ENCODE peak calls at places on chromosome 11, in nine cellular contexts. I is transverse colon, G is stomach, J is K562, H is suprapubic skin, X is upper lobe of left lung, L is SK-N-SH, R is GM23338, C is Panc1. F is an unnamed sample.

GRCh38 chr11:118277312-118277711 is 13.2 kb upstream of the MPZL2 start:
- DNase-seq in I (no peak), J (no peak), X (no peak), R (peak), G (peak), H (no peak), C (no peak), L (no peak), F (no peak)

GRCh38 chr11:33633251-33634003 is 67.2 kb downstream of the C11orf91 start:
- DNase-seq in G (no peak), R (peak), J (no peak), X (no peak), H (no peak), C (peak), I (peak), L (no peak), F (no peak)

GRCh38 chr11:94751216-94751612 is 16.9 kb upstream of the AMOTL1 start:
- DNase-seq in H (no peak), X (no peak), G (no peak), R (no peak), L (no peak), I (no peak), C (no peak), J (no peak), F (no peak)

GRCh38 chr11:46385169-46386004 is 3.9 kb downstream of the MDK start:
- DNase-seq in J (no peak), X (peak), R (no peak), C (no peak), H (no peak), G (no peak), I (no peak), L (no peak), F (no peak)

GRCh38 chr11:77695417-77695816 is 57.8 kb upstream of the CLNS1A start:
- DNase-seq in I (no peak), G (no peak), C (no peak), L (no peak), R (no peak), J (no peak), H (no peak), X (no peak), F (no peak)

GRCh38 chr11:102007567-102008437 is 39.4 kb upstream of the CFAP300 start:
- DNase-seq in G (peak), H (no peak), L (peak), R (peak), I (peak), X (no peak), J (peak), C (peak), F (no peak)

GRCh38 chr11:36899796-36900195 is 301.8 kb upstream of the RAG2 start:
- DNase-seq in L (no peak), R (no peak), X (no peak), C (no peak), I (no peak), G (no peak), J (no peak), H (no peak), F (no peak)

GRCh38 chr11:130181295-130182272 is 22.0 kb downstream of the ST14 start:
- DNase-seq in H (no peak), L (no peak), G (peak), J (no peak), C (no peak), I (peak), X (no peak), R (no peak), F (no peak)

GRCh38 chr11:45238724-45239123 is 47.4 kb downstream of the SYT13 start:
- DNase-seq in H (peak), I (no peak), X (no peak), C (no peak), G (no peak), J (no peak), R (no peak), L (no peak), F (no peak)

GRCh38 chr11:45563801-45564200 is 101.6 kb downstream of the CHST1 start:
- DNase-seq in C (no peak), L (no peak), J (peak), I (no peak), H (no peak), R (peak), G (no peak), X (no peak), F (no peak)

GRCh38 chr11:6405039-6405667 is 13.7 kb downstream of the APBB1 start:
- DNase-seq in L (peak), R (peak), C (no peak), H (no peak), J (no peak), X (peak), I (no peak), G (peak), F (no peak)

GRCh38 chr11:20397281-20397680 is 9.8 kb downstream of the PRMT3 start:
- DNase-seq in H (no peak), L (peak), R (peak), C (no peak), J (peak), G (no peak), I (no peak), X (no peak), F (no peak)

GRCh38 chr11:85394288-85394687 is 232.9 kb downstream of the DLG2 start:
- DNase-seq in C (no peak), X (no peak), J (no peak), L (no peak), G (no peak), H (no peak), I (no peak), R (no peak), F (no peak)

GRCh38 chr11:77418981-77419592 is 54.8 kb downstream of the PAK1 start:
- DNase-seq in H (no peak), X (no peak), R (no peak), I (no peak), C (no peak), J (no peak), L (no peak), G (no peak), F (no peak)

GRCh38 chr11:77361184-77361583 is 59.7 kb upstream of the GDPD4 start:
- DNase-seq in G (no peak), J (no peak), R (peak), C (no peak), L (no peak), H (no peak), X (no peak), I (no peak), F (no peak)

GRCh38 chr11:69403556-69404215 is 77.8 kb upstream of the LINC01488 start:
- DNase-seq in G (no peak), I (no peak), C (no peak), X (no peak), R (no peak), L (no peak), J (no peak), H (no peak), F (no peak)

GRCh38 chr11:70710192-70710965 is 312.1 kb downstream of the CTTN start:
- DNase-seq in J (no peak), G (no peak), C (no peak), R (no peak), L (no peak), I (no peak), X (no peak), H (no peak), F (no peak)

GRCh38 chr11:128318856-128319474 is 268.4 kb downstream of the ETS1 start:
- DNase-seq in R (no peak), H (no peak), J (no peak), G (no peak), C (no peak), X (no peak), L (no peak), I (no peak), F (no peak)

GRCh38 chr11:130216591-130217132 is 57.1 kb downstream of the ST14 start:
- DNase-seq in J (no peak), L (no peak), C (no peak), G (peak), I (peak), H (no peak), X (no peak), R (no peak), F (no peak)

GRCh38 chr11:65868907-65869306 is 3.7 kb downstream of the EFEMP2 start:
- DNase-seq in C (no peak), X (no peak), G (no peak), H (no peak), L (no peak), J (no peak), I (no peak), R (no peak), F (no peak)

GRCh38 chr11:65866524-65867283 is 5.9 kb downstream of the EFEMP2 start:
- DNase-seq in L (no peak), I (no peak), C (no peak), J (no peak), G (no peak), H (no peak), X (peak), R (no peak), F (no peak)

GRCh38 chr11:65867284-65868071 is 5.1 kb downstream of the EFEMP2 start:
- DNase-seq in H (no peak), L (peak), I (no peak), J (peak), G (no peak), R (peak), X (peak), C (no peak), F (no peak)

GRCh38 chr11:65869643-65870306 is 2.8 kb downstream of the EFEMP2 start:
- DNase-seq in J (no peak), I (no peak), R (no peak), G (no peak), X (peak), H (no peak), L (no peak), C (no peak), F (no peak)

DNA sequence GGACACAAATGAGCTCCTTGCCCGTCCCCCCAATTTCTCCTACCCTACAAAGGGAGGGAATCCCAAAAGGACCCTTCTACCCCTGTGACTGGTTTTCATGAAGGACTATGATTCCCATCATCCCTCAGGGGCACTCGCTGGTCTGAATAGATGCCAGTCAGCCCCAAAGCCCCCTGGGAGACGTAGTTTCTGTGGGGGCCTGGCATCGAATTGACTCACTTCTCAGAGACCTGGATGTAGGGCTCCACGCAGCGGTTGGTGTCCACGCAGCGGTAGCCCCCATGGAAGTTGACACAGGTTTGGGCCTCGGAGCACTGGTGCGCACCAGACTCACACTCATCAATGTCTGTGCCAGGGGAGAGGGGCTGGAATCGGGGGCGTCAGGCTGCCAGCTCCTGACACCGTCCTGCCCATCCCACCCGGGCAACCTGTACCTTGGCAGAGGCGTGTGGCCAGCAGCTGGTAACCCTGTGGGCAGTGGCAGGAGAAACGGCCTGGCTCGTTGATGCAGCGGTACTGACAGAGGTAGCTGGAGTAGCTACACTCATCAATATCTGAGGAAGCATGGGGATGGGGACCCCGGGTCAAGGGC is 4.4 kb downstream of the EFEMP2 start:
- DNase-seq in C (no peak), J (no peak), H (no peak), X (peak), R (peak), L (peak), I (no peak), G (no peak), F (no peak)
- TF ChIP-seq POLR2AphosphoS5 in C (peak), J (no peak), H (no peak), X (no peak), R (peak), L (no peak), I (no peak), G (no peak), F (no peak)

GRCh38 chr11:57459112-57460016 is 964 bp upstream of the RTN4RL2 start:
- DNase-seq in I (no peak), R (peak), H (no peak), C (no peak), X (peak), J (no peak), G (no peak), L (peak), F (no peak)

GRCh38 chr11:57460756-57461749 is 725 bp downstream of the RTN4RL2 start:
- DNase-seq in H (no peak), G (no peak), L (no peak), I (no peak), X (peak), J (no peak), R (peak), C (no peak), F (no peak)

GRCh38 chr11:57458410-57459111 is 1.8 kb upstream of the RTN4RL2 start:
- DNase-seq in R (peak), G (peak), L (peak), H (no peak), I (peak), C (no peak), X (peak), J (peak), F (no peak)

GRCh38 chr11:57461841-57462489 is 1.6 kb downstream of the RTN4RL2 start:
- DNase-seq in G (no peak), C (no peak), H (no peak), X (peak), R (no peak), L (no peak), J (no peak), I (no peak), F (no peak)

DNA sequence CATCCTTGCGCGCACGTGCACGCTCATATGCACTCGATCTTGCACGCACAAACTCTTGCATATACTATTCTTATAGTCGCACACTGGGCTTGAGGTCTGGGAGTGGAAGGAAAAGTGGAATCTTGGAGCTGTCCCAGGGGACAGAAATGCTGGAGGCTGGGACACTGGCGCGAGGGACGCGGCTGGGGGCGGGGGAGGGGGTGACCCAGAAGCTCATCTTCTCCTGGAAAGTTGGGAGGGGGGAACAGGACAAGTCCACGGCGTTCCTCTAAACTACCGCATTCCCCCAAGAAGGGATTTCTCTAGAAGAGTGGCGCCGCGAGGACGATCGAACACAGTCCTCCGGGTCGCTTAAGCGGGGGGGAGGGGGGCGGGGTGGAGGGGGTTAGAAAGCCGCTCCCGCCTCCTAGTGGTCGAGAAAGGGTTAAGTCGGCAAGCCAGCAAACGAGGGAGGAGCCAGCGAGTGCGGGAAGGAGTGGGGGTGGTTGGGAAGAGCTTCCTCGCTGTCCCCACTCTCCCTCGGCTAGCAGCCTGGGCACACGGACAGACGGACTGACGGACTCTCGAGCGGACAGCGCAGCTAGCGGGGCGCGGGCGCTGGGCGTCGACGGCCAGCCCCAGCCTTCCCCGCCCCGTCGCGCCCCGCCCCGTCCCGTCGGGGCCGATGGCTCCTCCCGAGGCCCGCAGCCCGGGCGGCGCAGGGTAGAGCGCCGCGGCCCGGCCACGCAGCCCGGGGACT is at the start of gene RTN4RL2:
- DNase-seq in G (no peak), C (no peak), J (peak), X (peak), H (no peak), I (no peak), L (peak), R (peak), F (peak)
- TF ChIP-seq POLR2AphosphoS5 in G (no peak), C (no peak), J (no peak), X (no peak), H (no peak), I (no peak), L (no peak), R (peak), F (no peak)

GRCh38 chr11:35138949-35139881 is at the start of gene CD44:
- DNase-seq in J (peak), G (peak), I (peak), X (peak), C (no peak), L (peak), R (peak), H (peak), F (peak)
- TF ChIP-seq POLR2AphosphoS5 in J (no peak), G (peak), I (peak), X (peak), C (peak), L (peak), R (no peak), H (peak), F (peak)

GRCh38 chr11:65894034-65894591 is 3.6 kb downstream of the CCDC85B start:
- DNase-seq in X (peak), H (peak), L (no peak), G (no peak), I (no peak), C (no peak), J (no peak), R (no peak), F (no peak)
- TF ChIP-seq POLR2AphosphoS5 in X (peak), H (no peak), L (no peak), G (no peak), I (no peak), C (peak), J (peak), R (no peak), F (no peak)

GRCh38 chr11:64284962-64285884 is at the start of gene GPR137:
- DNase-seq in R (peak), X (peak), H (peak), L (peak), J (peak), I (peak), C (no peak), G (peak), F (peak)
- TF ChIP-seq POLR2AphosphoS5 in R (no peak), X (peak), H (peak), L (no peak), J (peak), I (no peak), C (peak), G (peak), F (peak)

GRCh38 chr11:115383431-115383830 is 120.8 kb downstream of the CADM1 start:
- DNase-seq in X (no peak), H (no peak), G (no peak), C (no peak), J (no peak), L (no peak), R (no peak), I (no peak), F (no peak)

GRCh38 chr11:115390441-115390840 is 113.8 kb downstream of the CADM1 start:
- DNase-seq in I (no peak), H (no peak), L (no peak), R (peak), C (no peak), J (no peak), G (no peak), X (no peak), F (no peak)

GRCh38 chr11:115384236-115384635 is 120.0 kb downstream of the CADM1 start:
- DNase-seq in G (no peak), X (no peak), J (no peak), C (no peak), R (no peak), I (no peak), L (no peak), H (no peak), F (no peak)

GRCh38 chr11:115389790-115390189 is 114.4 kb downstream of the CADM1 start:
- DNase-seq in G (no peak), I (no peak), J (no peak), R (no peak), X (no peak), H (no peak), C (no peak), L (no peak), F (no peak)

DNA sequence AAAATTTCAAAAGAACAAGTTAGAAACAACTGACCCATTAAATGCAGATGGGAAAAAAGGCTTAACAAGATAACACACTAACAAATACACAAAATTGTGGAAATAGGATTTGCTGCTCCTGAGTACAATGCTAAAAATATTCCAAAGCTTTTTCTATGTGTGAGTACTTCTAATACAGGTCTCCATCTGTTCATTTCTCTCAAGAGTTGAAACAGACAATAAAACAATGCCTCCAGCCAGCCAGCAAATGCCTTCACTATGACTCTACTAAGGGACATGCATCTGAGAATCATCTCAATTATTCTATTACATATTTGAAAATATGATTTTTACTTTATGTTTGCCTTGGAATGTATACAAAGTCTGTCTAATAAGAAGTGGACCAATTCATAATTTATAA is 119.0 kb downstream of the CADM1 start:
- DNase-seq in R (no peak), G (no peak), H (no peak), X (no peak), J (no peak), I (no peak), C (no peak), L (no peak), F (no peak)
- TF ChIP-seq POLR2AphosphoS5 in R (no peak), G (no peak), H (no peak), X (no peak), J (no peak), I (no peak), C (no peak), L (no peak), F (no peak)

DNA sequence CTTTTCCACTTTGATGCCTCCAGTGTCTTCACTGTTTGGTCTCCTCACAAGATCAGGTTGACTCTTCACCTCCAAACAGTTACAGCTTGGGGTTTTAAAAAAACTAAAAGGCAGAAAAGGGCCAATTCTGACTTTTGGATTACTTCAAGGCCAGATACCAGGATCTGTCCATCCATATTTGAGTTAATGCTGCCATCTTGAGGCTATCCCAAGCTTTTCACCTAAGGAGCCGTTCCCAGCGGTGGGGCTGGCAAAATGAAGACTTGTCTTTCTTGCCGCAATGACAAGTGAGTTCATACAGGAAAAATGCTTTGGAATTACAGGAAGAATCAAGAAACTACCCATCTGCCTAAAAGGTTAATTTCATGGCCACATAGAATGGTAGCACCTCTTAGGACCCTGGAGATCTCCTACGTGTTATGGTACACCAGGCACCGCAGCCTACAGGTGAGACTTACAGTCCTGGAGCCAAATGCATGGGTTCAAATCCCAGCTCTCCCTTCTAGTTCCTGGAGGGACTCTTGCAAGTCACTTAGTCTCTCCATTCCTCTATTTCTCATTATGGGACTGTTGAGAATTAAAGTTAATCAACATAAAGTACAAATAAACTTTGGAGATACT is 6.0 kb upstream of the OR5B21 start:
- DNase-seq in X (no peak), H (no peak), J (peak), R (peak), I (peak), G (no peak), C (peak), L (peak), F (no peak)
- TF ChIP-seq POLR2AphosphoS5 in X (no peak), H (no peak), J (no peak), R (no peak), I (no peak), G (no peak), C (no peak), L (no peak), F (no peak)

F was measured in GM12891.